ENCODE peak calls at places on chromosome 16, in nine cellular contexts. O is NCI-H510A treated with DMSO at 0.1 percent for 48 hours; G is T-helper 1 cell; L is activated CD4-positive, alpha-beta T cell treated with anti-CD3 and anti-CD28 coated beads for 48 hours; Z is HEK293T; K is kidney glomerular epithelial cell; J is T follicular helper cell; R is stimulated activated CD8-positive, alpha-beta memory T cell treated with anti-CD3 and anti-CD28 coated beads, Interleukin-4, amount 100 ng/mL, for 24 hours; B is astrocyte of the spinal cord. S is an unnamed sample.

GRCh38 chr16:21590287-21590686 is 9.1 kb upstream of the METTL9 start:
- DNase-seq in J (no peak), Z (no peak), L (no peak), O (no peak), G (no peak), K (no peak), R (no peak), B (no peak), S (no peak)

GRCh38 chr16:57675752-57676623 is 7.9 kb downstream of the ADGRG3 start:
- DNase-seq in B (no peak), G (no peak), K (no peak), O (no peak), R (no peak), Z (no peak), L (no peak), J (no peak), S (no peak)

GRCh38 chr16:50708373-50709060 is 15.1 kb downstream of the NOD2 start:
- DNase-seq in Z (no peak), B (no peak), J (no peak), G (no peak), K (no peak), L (peak; percentile 72), R (no peak), O (no peak), S (no peak)

GRCh38 chr16:1983544-1984346 is at the start of gene GFER:
- DNase-seq in K (peak; percentile 77), J (no peak), B (peak; percentile 91), L (peak; percentile 77), R (peak; percentile 65), Z (peak; percentile 93), G (peak; percentile 56), O (peak; percentile 74), S (peak; percentile 92)

GRCh38 chr16:57738844-57739243 is 3.3 kb downstream of the KATNB1 start:
- DNase-seq in G (no peak), L (no peak), B (no peak), R (no peak), K (no peak), O (no peak), Z (no peak), J (no peak), S (no peak)

GRCh38 chr16:85625053-85625452 is 11.9 kb downstream of the GSE1 start:
- DNase-seq in B (no peak), G (no peak), K (no peak), J (no peak), O (no peak), L (no peak), R (no peak), Z (no peak), S (no peak)

GRCh38 chr16:81526935-81527334 is 82.3 kb downstream of the CMIP start:
- DNase-seq in Z (no peak), G (no peak), O (no peak), K (no peak), L (no peak), J (no peak), B (peak; percentile 60), R (no peak), S (peak; percentile 58)

GRCh38 chr16:30997000-30997886 is 12.2 kb downstream of the HSD3B7 start:
- DNase-seq in J (peak; percentile 76), K (peak; percentile 61), G (peak; percentile 78), O (peak; percentile 59), L (peak; percentile 86), Z (peak; percentile 99), R (peak; percentile 74), B (peak; percentile 53), S (peak; percentile 86)

GRCh38 chr16:53220585-53220984 is 165.8 kb downstream of the CHD9 start:
- DNase-seq in L (no peak), G (no peak), J (no peak), B (peak; percentile 26), O (no peak), R (no peak), Z (no peak), K (no peak), S (no peak)

GRCh38 chr16:51556694-51557327 is 405.7 kb upstream of the SALL1 start:
- DNase-seq in K (no peak), B (peak; percentile 95), R (no peak), L (no peak), G (no peak), J (no peak), O (no peak), Z (peak; percentile 53), S (no peak)

GRCh38 chr16:28258571-28258970 is 33.8 kb upstream of the SBK1 start:
- DNase-seq in G (no peak), O (no peak), R (no peak), L (no peak), K (peak; percentile 1), Z (no peak), J (no peak), B (peak; percentile 2), S (peak; percentile 71)

GRCh38 chr16:30567160-30567990 is 4.1 kb downstream of the ZNF688 start:
- DNase-seq in K (no peak), G (peak; percentile 48), O (no peak), Z (no peak), L (peak; percentile 81), J (peak; percentile 53), B (no peak), R (peak; percentile 26), S (no peak)

GRCh38 chr16:78993342-78993741 is 607.2 kb downstream of the MAF start:
- DNase-seq in B (no peak), Z (peak; percentile 26), K (no peak), L (no peak), O (peak; percentile 74), R (no peak), G (no peak), J (no peak), S (peak; percentile 21)

GRCh38 chr16:83954577-83955016 is 1.6 kb downstream of the OSGIN1 start:
- DNase-seq in K (no peak), O (no peak), Z (no peak), J (no peak), G (no peak), B (peak; percentile 18), L (no peak), R (no peak), S (peak; percentile 41)

GRCh38 chr16:86343111-86343642 is 167.2 kb upstream of the FOXF1 start:
- DNase-seq in O (no peak), B (peak; percentile 66), L (no peak), K (no peak), Z (no peak), R (no peak), G (no peak), J (no peak), S (peak; percentile 24)

GRCh38 chr16:65828296-65828695 is 538.2 kb upstream of the CDH5 start:
- DNase-seq in R (no peak), J (no peak), O (no peak), B (no peak), Z (no peak), K (no peak), L (no peak), G (no peak), S (no peak)

GRCh38 chr16:46918905-46919792 is 35.0 kb downstream of the GPT2 start:
- DNase-seq in O (peak; percentile 86), R (no peak), K (no peak), J (no peak), B (no peak), Z (no peak), G (no peak), L (peak; percentile 12), S (no peak)

GRCh38 chr16:55703003-55704001 is 47.5 kb downstream of the SLC6A2 start:
- DNase-seq in K (peak; percentile 19), J (no peak), B (peak; percentile 67), O (peak; percentile 38), Z (peak; percentile 42), R (no peak), G (no peak), L (peak; percentile 4), S (no peak)

GRCh38 chr16:89034573-89034961 is 57.6 kb upstream of the CBFA2T3 start:
- DNase-seq in Z (no peak), B (no peak), J (no peak), R (no peak), L (no peak), O (no peak), K (no peak), G (no peak), S (no peak)